ENCODE peak calls at places on chromosomes 5 and 9, in four cellular contexts. F is uterus, G is Peyer's patch, R is H1. L is an unnamed sample.

GRCh38 chr5:149254506-149254905 is 17.2 kb upstream of the AFAP1L1 start:
- DNase-seq in R (peak; percentile 52), G (no peak), F (no peak), L (no peak)

GRCh38 chr5:40929049-40929448 is 19.8 kb downstream of the C7 start:
- DNase-seq in R (no peak), G (no peak), F (no peak), L (no peak)

GRCh38 chr5:116703923-116704322 is 129.3 kb upstream of the SEMA6A start:
- DNase-seq in F (no peak), G (no peak), R (no peak), L (no peak)

GRCh38 chr9:16611969-16612368 is 258.5 kb downstream of the BNC2 start:
- DNase-seq in R (no peak), F (no peak), G (no peak), L (no peak)

GRCh38 chr9:106731910-106732309 is 131.1 kb upstream of the ZNF462 start:
- DNase-seq in R (no peak), F (no peak), G (no peak), L (no peak)

GRCh38 chr9:92097997-92098482 is 17.2 kb downstream of the SPTLC1 start:
- DNase-seq in R (no peak), G (peak; percentile 62), F (peak; percentile 77), L (peak; percentile 89)

GRCh38 chr5:157821822-157822622 is 36.9 kb downstream of the CLINT1 start:
- DNase-seq in G (no peak), R (no peak), F (no peak), L (no peak)

GRCh38 chr9:83962165-83962564 is 17.9 kb downstream of the HNRNPK start:
- DNase-seq in G (no peak), F (no peak), R (no peak), L (no peak)

GRCh38 chr5:179986328-179986727 is 78.6 kb upstream of the TBC1D9B start:
- DNase-seq in F (no peak), G (no peak), R (no peak), L (no peak)

GRCh38 chr5:179509239-179509638 is 41.1 kb upstream of the RUFY1 start:
- DNase-seq in F (no peak), G (no peak), R (no peak), L (no peak)

GRCh38 chr9:96674914-96675538 is 19.9 kb upstream of the PRXL2C start:
- DNase-seq in G (no peak), F (no peak), R (no peak), L (no peak)

GRCh38 chr5:84273517-84273883 is 111.2 kb downstream of the EDIL3 start:
- DNase-seq in F (no peak), G (no peak), R (no peak), L (no peak)

GRCh38 chr5:84272776-84273516 is 111.7 kb downstream of the EDIL3 start:
- DNase-seq in F (no peak), G (no peak), R (no peak), L (no peak)

GRCh38 chr5:84275609-84276008 is 109.1 kb downstream of the EDIL3 start:
- DNase-seq in R (no peak), F (no peak), G (no peak), L (no peak)

DNA sequence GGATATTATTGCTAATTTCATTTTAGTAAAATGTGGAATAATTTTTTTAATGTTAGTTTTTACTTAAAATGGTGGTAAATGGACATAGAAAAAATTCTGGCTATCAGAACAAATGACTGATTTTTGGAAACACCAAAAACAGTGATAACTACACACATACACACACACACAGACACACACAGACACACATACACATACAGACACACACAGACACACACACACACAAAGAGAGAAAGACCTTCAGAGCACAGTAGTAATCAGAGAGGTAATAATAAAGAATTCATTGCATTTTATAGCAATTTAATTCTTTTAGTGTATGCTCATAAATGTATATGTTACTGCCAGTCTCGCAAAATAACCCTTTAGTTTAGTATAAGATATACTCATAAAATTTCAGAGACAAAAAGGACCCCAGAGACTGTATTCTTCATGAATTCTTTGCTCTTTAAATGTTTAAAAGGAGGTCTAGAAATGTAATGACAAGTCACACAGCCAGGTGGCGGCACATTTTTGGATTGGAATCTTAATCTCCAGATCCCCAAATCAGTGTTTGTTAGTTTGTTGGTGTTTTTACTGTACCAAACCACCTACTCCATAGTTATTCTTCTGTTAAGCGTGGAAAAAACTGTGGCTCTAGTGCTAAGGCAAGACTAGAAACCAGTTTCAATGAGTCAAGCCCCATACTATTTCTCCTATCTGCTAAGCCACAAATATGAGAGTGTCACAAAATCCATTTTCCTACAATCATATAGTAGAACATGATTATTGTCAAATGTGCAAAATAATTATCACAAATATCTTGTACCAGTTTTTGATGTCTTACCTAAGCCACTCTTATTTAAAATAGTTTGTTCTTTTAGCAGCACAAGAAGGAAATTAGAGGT is 109.9 kb downstream of the EDIL3 start:
- DNase-seq in G (no peak), R (peak; percentile 64), F (no peak), L (no peak)
- TF ChIP-seq CTCF in G (peak; percentile 32), R (peak; percentile 64), F (peak; percentile 27), L (peak; percentile 61)

DNA sequence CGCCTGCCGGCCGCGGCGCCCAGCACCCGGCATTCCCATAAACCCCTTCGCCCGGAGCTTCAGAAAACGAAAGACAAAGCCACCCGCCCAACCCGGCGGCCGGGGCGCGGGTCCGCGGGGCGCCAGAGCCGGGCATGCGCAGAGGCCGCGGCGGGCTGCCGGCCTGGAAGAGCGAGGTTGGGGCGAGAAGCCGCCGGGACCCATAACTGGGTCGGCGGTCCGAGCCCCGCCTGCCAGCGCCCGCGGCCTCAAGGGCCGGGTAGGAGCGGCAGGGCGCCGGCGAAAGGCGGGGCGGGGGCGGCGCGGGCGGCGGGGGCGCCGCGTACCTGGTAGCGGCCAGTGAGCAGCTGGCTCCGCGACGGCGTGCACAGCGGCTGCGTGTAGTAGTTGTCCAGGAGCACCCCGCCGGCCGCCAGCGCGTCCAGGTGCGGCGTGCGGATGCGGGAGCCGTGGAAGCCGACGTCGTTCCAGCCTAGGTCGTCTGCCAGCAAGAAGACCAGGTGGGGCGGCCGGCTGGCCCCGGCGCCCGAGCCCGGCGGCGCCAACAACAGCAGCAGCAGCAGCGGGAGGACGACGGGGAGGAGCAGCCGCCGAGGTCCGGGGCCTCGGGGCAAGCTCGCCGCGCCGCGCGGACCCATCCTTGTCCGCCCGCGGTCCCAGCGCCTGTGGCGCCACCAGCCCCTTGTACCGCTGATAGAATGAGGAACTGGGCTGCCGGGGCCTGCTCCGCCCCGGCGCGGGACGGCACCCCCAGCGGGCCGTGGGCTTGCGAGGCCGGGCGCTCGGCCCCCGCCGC is at the start of gene ARSB:
- DNase-seq in G (peak; percentile 86), R (peak; percentile 89), F (peak; percentile 86), L (peak; percentile 89)
- TF ChIP-seq POLR2A in G (peak; percentile 51), R (peak; percentile 59), F (peak; percentile 73), L (peak; percentile 80)

GRCh38 chr5:175524211-175524610 is 45.9 kb downstream of the SFXN1 start:
- DNase-seq in F (no peak), G (no peak), R (no peak), L (no peak)
- H3K36me3 ChIP-seq in F (no peaks in the 10 kb centered on the region), G (no peaks in the 10 kb centered on the region), R (peaks cover 8% of the 10 kb centered on the region), L (peaks cover 66% of the 10 kb centered on the region)

GRCh38 chr5:142167458-142167857 is 58.9 kb downstream of the NDFIP1 start:
- DNase-seq in F (no peak), G (no peak), R (no peak), L (no peak)
- TF ChIP-seq CTCF in F (no peak), G (no peak), R (peak; percentile 12), L (no peak)

GRCh38 chr5:132657676-132658382 is at the start of gene IL13:
- DNase-seq in R (no peak), G (no peak), F (no peak), L (no peak)
- TF ChIP-seq POLR2A in R (no peak), G (no peak), F (no peak), L (no peak)

GRCh38 chr5:78912085-78912771 is 72.9 kb downstream of the ARSB start:
- DNase-seq in G (no peak), F (peak; percentile 83), R (no peak), L (no peak)
- H3K36me3 ChIP-seq in G (no peaks in the 10 kb centered on the region), F (no peaks in the 10 kb centered on the region), R (no peaks in the 10 kb centered on the region), L (no peaks in the 10 kb centered on the region)

GRCh38 chr5:72077390-72077789 is 29.9 kb upstream of the MAP1B start:
- DNase-seq in R (no peak), G (no peak), F (no peak), L (no peak)
- TF ChIP-seq CTCF in R (no peak), G (no peak), F (no peak), L (no peak)

GRCh38 chr9:34380511-34381315 is 4.0 kb upstream of the MYORG start:
- DNase-seq in G (peak; percentile 75), F (peak; percentile 73), R (peak; percentile 88), L (peak; percentile 86)
- TF ChIP-seq POLR2A in G (peak; percentile 82), F (peak; percentile 53), R (peak; percentile 31), L (peak; percentile 74)